ENCODE peak calls at places on chromosomes 13 and 19, in four cellular contexts. M is ovary, F is tibial artery, B is upper lobe of right lung. L is an unnamed sample.
A peak's percentile ranks its signal among the peaks of the same experiment; 100 is the strongest.

GRCh38 chr19:9674669-9675357 is at the start of gene ZNF562:
- DNase-seq in M (peak; percentile 88), F (peak; percentile 76), B (peak; percentile 95), L (peak; percentile 72)

GRCh38 chr13:44758595-44759221 is 182.6 kb upstream of the TSC22D1 start:
- DNase-seq in M (no peak), F (no peak), B (no peak), L (peak; percentile 73)

GRCh38 chr13:23447927-23448326 is 14.4 kb upstream of the SACS start:
- DNase-seq in M (no peak), F (no peak), B (no peak), L (no peak)

GRCh38 chr13:25136872-25137623 is 35.0 kb downstream of the AMER2 start:
- DNase-seq in M (no peak), F (no peak), B (no peak), L (no peak)

GRCh38 chr19:15869109-15869555 is 28.7 kb downstream of the CYP4F2 start:
- DNase-seq in M (no peak), F (peak; percentile 24), B (no peak), L (no peak)

GRCh38 chr13:98570929-98571372 is 6.0 kb downstream of the STK24 start:
- DNase-seq in M (no peak), F (no peak), B (no peak), L (no peak)

GRCh38 chr19:39843919-39844793 is 2.0 kb downstream of the FBL start:
- DNase-seq in M (no peak), F (no peak), B (no peak), L (peak; percentile 42)

GRCh38 chr19:38057954-38058690 is 151.1 kb downstream of the SIPA1L3 start:
- DNase-seq in M (no peak), F (no peak), B (peak; percentile 87), L (no peak)

GRCh38 chr13:24618219-24618955 is 61.8 kb upstream of the ATP12A start:
- DNase-seq in M (no peak), F (no peak), B (no peak), L (no peak)

GRCh38 chr19:29537601-29538000 is 11.8 kb downstream of the VSTM2B start:
- DNase-seq in M (no peak), F (peak; percentile 16), B (peak; percentile 30), L (no peak)

GRCh38 chr13:85659493-85659892 is 139.7 kb downstream of the SLITRK6 start:
- DNase-seq in M (no peak), F (no peak), B (no peak), L (peak; percentile 1)

GRCh38 chr19:40555978-40556689 is 20.5 kb upstream of the SHKBP1 start:
- DNase-seq in M (no peak), F (no peak), B (no peak), L (no peak)

GRCh38 chr13:55244991-55245644 is 1895.6 kb upstream of the PRR20A start:
- DNase-seq in M (no peak), F (no peak), B (no peak), L (no peak)
- TF ChIP-seq CTCF in M (no peak), F (no peak), B (no peak), L (peak; percentile 42)

GRCh38 chr19:58400916-58401824 is 5.7 kb downstream of the RNF225 start:
- DNase-seq in M (peak; percentile 100), F (peak; percentile 100), B (peak; percentile 100), L (peak; percentile 98)
- H3K4me3 ChIP-seq in M (peak overlapping the region; percentile 43), F (peak overlapping the region; percentile 61), B (peak overlapping the region; percentile 59), L (peak overlapping the region; percentile 62)

GRCh38 chr13:110960219-110960618 is 45.4 kb upstream of the ANKRD10 start:
- DNase-seq in M (no peak), F (no peak), B (no peak), L (no peak)

GRCh38 chr13:110953416-110953815 is 38.5 kb upstream of the ANKRD10 start:
- DNase-seq in M (no peak), F (no peak), B (no peak), L (no peak)

GRCh38 chr13:110953833-110954532 is 39.1 kb upstream of the ANKRD10 start:
- DNase-seq in M (no peak), F (no peak), B (no peak), L (no peak)

GRCh38 chr13:110957931-110958330 is 43.1 kb upstream of the ANKRD10 start:
- DNase-seq in M (no peak), F (no peak), B (no peak), L (no peak)

GRCh38 chr13:110957181-110957884 is 42.5 kb upstream of the ANKRD10 start:
- DNase-seq in M (no peak), F (no peak), B (no peak), L (no peak)
- TF ChIP-seq CTCF in M (no peak), F (no peak), B (no peak), L (peak; percentile 35)

DNA sequence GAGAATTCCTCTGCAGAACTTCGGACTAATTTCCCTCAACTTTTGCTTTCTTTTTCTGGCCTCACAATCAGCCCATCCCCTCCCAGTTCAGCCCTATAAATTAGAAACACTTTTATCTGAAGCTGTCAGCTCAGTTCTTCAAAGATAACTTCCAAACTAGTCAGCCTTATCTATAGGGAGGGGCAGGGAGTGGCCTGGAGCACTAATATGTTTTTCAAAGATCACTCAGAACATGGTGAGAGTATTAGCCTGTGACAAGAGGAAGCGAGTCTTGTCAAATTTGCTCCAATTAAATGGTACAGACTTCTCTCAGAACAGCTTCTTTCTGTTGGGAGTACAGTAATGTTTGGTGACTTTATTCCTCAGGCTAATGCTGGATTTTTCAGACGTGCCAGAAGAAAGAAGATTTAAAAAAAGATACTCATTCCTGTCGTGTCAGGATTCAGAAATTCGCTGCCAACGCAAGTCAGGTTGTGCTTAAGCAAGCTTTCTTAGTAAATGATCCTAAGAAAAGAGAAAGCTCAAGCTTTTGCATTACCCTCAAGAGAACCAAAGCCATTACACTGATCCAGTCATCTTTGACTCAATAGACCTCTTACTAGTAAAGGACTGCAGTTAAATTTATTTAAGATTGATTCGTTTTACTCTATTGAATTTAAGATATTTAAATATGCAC is 1033.6 kb downstream of the SLITRK5 start:
- DNase-seq in M (no peak), F (no peak), B (no peak), L (no peak)
- H3K4me3 ChIP-seq in M (no peak overlapping the region), F (no peak overlapping the region), B (peak overlapping the region; percentile 35), L (no peak overlapping the region)

DNA sequence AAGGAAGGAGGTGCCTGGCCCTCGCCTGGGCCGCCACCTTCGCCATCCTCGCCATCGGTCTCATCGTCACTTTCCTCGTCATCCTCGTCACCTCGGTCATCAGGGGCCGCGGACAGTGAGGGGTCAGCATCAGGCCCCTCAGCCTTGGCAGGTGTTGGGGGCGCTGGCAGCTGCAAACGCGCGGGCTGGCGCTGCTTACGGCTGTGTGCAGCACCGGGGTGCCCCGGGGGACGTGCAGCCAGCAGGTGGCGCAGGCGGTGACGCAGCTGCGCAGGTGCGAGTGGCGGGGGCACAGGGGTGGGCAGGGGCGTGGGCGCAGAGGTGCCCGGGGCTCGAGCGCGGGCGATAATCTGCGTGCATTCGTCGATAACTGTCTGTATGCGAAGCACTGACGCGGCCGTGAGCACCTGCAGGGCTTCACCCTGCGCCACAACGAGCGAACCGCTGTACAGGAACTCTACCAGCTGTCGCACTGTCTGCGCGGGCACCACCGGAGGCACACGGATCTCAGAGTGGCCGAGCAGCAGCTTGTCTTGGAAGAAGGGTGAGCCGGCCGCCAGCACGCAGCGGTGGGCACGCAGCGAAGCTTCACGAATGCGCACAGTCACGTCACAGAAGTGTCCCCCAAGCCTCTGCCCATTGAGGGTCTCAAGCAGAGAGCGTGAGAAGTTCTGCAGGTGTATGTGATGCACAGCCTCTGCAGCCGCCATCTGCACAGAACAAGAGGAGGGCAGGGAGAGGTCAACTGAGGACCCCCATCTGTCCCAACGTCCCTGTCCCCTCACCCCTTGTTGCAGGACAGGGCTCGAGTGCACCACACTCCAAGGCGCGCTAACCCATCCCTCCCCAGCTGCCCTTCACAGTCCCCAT is 2.4 kb downstream of the ZBTB45 start:
- DNase-seq in M (no peak), F (no peak), B (no peak), L (no peak)
- TF ChIP-seq CTCF in M (no peak), F (no peak), B (no peak), L (no peak)

GRCh38 chr13:69545500-69546025 is 562.1 kb upstream of the ATXN8OS start:
- DNase-seq in M (no peak), F (no peak), B (no peak), L (no peak)
- H3K4me3 ChIP-seq in M (no peak overlapping the region), F (no peak overlapping the region), B (no peak overlapping the region), L (no peak overlapping the region)

GRCh38 chr19:13334801-13335481 is 171.3 kb downstream of the CACNA1A start:
- DNase-seq in M (no peak), F (no peak), B (no peak), L (no peak)
- TF ChIP-seq CTCF in M (no peak), F (no peak), B (no peak), L (no peak)

GRCh38 chr19:11382898-11383705 is 1.0 kb downstream of the EPOR start:
- DNase-seq in M (no peak), F (peak; percentile 39), B (peak; percentile 85), L (no peak)

GRCh38 chr19:11381535-11382369 is 2.4 kb downstream of the EPOR start:
- DNase-seq in M (peak; percentile 66), F (no peak), B (peak; percentile 80), L (no peak)

GRCh38 chr19:11384778-11385129 is 640 bp upstream of the EPOR start:
- DNase-seq in M (no peak), F (no peak), B (no peak), L (no peak)

GRCh38 chr19:11380653-11381534 is 3.2 kb downstream of the EPOR start:
- DNase-seq in M (peak; percentile 95), F (peak; percentile 96), B (peak; percentile 95), L (peak; percentile 85)

GRCh38 chr19:11383706-11384048 is 437 bp downstream of the EPOR start:
- DNase-seq in M (no peak), F (no peak), B (no peak), L (no peak)
- H3K4me3 ChIP-seq in M (no peak overlapping the region), F (peak overlapping the region; percentile 35), B (peak overlapping the region; percentile 57), L (peak overlapping the region; percentile 14)

DNA sequence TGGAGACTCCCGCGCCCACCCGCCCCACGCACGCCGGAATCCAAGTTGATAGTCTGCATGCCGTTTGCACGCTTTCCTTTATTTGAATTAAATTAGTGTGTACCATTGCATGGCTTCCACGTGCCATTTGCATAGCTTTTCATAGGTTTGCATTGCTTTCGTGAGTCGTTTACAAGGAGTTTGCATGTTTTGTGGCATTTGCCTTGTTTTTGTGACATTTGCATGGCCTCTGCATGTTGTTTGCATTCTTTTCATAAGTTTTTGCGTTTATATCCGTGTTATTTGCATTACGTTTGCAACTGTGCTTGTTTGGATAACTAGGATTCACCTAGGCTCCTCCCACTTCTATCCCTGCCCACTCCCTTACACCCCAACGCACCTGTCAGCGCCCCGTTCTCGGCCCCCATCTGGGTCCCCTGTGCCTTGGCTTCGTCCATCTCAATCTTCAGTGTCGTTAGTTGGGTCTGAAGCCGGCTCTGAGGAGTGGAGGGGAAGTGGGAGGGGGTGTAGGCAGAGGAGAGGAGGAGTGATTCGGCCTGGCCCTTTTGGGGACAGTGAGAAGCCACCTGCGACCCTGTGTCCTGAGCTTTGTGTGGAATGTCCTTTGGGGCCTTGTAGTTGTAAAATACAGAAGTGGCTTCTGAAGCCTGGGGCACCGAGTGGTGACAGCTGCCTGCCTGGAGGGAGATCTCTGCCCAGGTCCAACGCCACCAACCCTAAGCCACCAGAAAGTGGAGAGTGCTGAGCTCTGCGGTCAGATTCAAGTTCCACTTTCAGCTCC is 2.4 kb downstream of the CCDC194 start:
- DNase-seq in M (no peak), F (no peak), B (no peak), L (no peak)
- TF ChIP-seq CTCF in M (no peak), F (no peak), B (no peak), L (no peak)

GRCh38 chr19:12247644-12248222 is 47.0 kb downstream of the ZNF44 start:
- DNase-seq in M (no peak), F (no peak), B (no peak), L (no peak)
- H3K4me3 ChIP-seq in M (no peak overlapping the region), F (no peak overlapping the region), B (no peak overlapping the region), L (no peak overlapping the region)